ENCODE peak calls at places on chromosomes 12 and 14, in nine cellular contexts. B is stimulated activated CD4-positive, alpha-beta T cell treated with anti-CD3 and anti-CD28 coated beads, Interleukin-4, amount 100 ng/mL, for 4 hours; X is PC-3; L is hippocampal formation; J is mesenchymal stem cell; Q is HT1080; V is HL-60; Y is stimulated activated CD8-positive, alpha-beta memory T cell treated with anti-CD3 and anti-CD28 coated beads, Interleukin-4, amount 100 ng/mL, for 48 hours; C is COR-L47. E is an unnamed sample.

GRCh38 chr12:12804011-12804410 is 9.1 kb upstream of the DDX47 start:
- DNase-seq in B (no peak), X (peak), L (no peak), J (peak), Q (peak), V (no peak), Y (no peak), C (no peak), E (peak)

GRCh38 chr12:120117961-120118709 is 1.6 kb upstream of the RAB35 start:
- DNase-seq in B (no peak), X (peak), L (no peak), J (peak), Q (peak), V (no peak), Y (no peak), C (no peak), E (peak)

GRCh38 chr12:103677905-103678304 is 90.8 kb downstream of the STAB2 start:
- DNase-seq in B (no peak), X (no peak), L (no peak), J (no peak), Q (no peak), V (no peak), Y (no peak), C (no peak), E (no peak)

GRCh38 chr12:84497819-84498218 is 414.8 kb downstream of the SLC6A15 start:
- DNase-seq in B (no peak), X (peak), L (peak), J (peak), Q (no peak), V (no peak), Y (peak), C (no peak), E (peak)

GRCh38 chr12:109737631-109738030 is 24.0 kb downstream of the FAM222A start:
- DNase-seq in B (no peak), X (no peak), L (no peak), J (no peak), Q (no peak), V (no peak), Y (no peak), C (no peak), E (no peak)

GRCh38 chr12:76220980-76221379 is 127.2 kb downstream of the BBS10 start:
- DNase-seq in B (no peak), X (no peak), L (no peak), J (no peak), Q (no peak), V (no peak), Y (no peak), C (no peak), E (no peak)

GRCh38 chr14:106737025-106737424 is 1210.6 kb downstream of the TMEM121 start:
- DNase-seq in B (no peak), X (no peak), L (no peak), J (no peak), Q (no peak), V (no peak), Y (no peak), C (no peak), E (no peak)

GRCh38 chr12:102407776-102408486 is 72.4 kb downstream of the IGF1 start:
- DNase-seq in B (no peak), X (no peak), L (no peak), J (no peak), Q (no peak), V (no peak), Y (no peak), C (no peak), E (peak)

GRCh38 chr14:22748188-22748587 is 18.3 kb upstream of the OXA1L start:
- DNase-seq in B (no peak), X (no peak), L (no peak), J (no peak), Q (no peak), V (no peak), Y (no peak), C (no peak), E (no peak)

GRCh38 chr14:65238456-65238855 is 136.1 kb upstream of the MAX start:
- DNase-seq in B (no peak), X (peak), L (no peak), J (peak), Q (peak), V (no peak), Y (no peak), C (no peak), E (peak)

GRCh38 chr12:47705571-47706425 is at the start of gene RPAP3:
- DNase-seq in B (peak), X (peak), L (peak), J (peak), Q (peak), V (peak), Y (peak), C (peak), E (peak)

GRCh38 chr12:93662961-93663728 is 14.0 kb upstream of the CRADD start:
- DNase-seq in B (no peak), X (peak), L (no peak), J (no peak), Q (no peak), V (no peak), Y (no peak), C (no peak), E (no peak)

GRCh38 chr14:64502476-64503183 is 1.0 kb downstream of the ZBTB25 start:
- DNase-seq in B (no peak), X (peak), L (no peak), J (no peak), Q (no peak), V (no peak), Y (peak), C (peak), E (peak)

GRCh38 chr12:6376079-6376941 is 947 bp upstream of the SCNN1A start:
- DNase-seq in B (no peak), X (no peak), L (no peak), J (peak), Q (peak), V (no peak), Y (no peak), C (no peak), E (peak)

GRCh38 chr12:24742378-24742777 is 206.5 kb downstream of the BCAT1 start:
- DNase-seq in B (no peak), X (no peak), L (peak), J (no peak), Q (no peak), V (peak), Y (peak), C (no peak), E (no peak)

GRCh38 chr12:123106640-123107359 is 44.1 kb downstream of the PITPNM2 start:
- DNase-seq in B (peak), X (peak), L (no peak), J (no peak), Q (peak), V (peak), Y (peak), C (peak), E (no peak)